ENCODE peak calls at places on chromosomes 2 and 18, in four cellular contexts. N is dorsolateral prefrontal cortex, G is ovary, T is tibial nerve. A is an unnamed sample.

GRCh38 chr2:217988840-217989204 is 14.0 kb downstream of the TNS1 start:
- DNase-seq in N (no peak), G (no peak), T (no peak), A (no peak)

GRCh38 chr18:36158261-36158867 is 28.7 kb downstream of the ELP2 start:
- DNase-seq in N (no peak), G (no peak), T (no peak), A (no peak)

GRCh38 chr2:46227674-46228289 is 69.4 kb upstream of the EPAS1 start:
- DNase-seq in N (no peak), G (no peak), T (no peak), A (no peak)

GRCh38 chr2:81984969-81985637 is 1680.6 kb upstream of the LRRTM1 start:
- DNase-seq in N (no peak), G (no peak), T (no peak), A (no peak)

GRCh38 chr2:134897932-134898331 is 20.7 kb upstream of the CCNT2 start:
- DNase-seq in N (no peak), G (no peak), T (no peak), A (no peak)

GRCh38 chr2:222399038-222399783 is 25.1 kb upstream of the SGPP2 start:
- DNase-seq in N (peak), G (no peak), T (no peak), A (peak)

GRCh38 chr18:22567794-22568193 is 150.1 kb upstream of the CTAGE1 start:
- DNase-seq in N (no peak), G (no peak), T (no peak), A (no peak)

GRCh38 chr2:241813080-241813805 is 4.2 kb downstream of the NEU4 start:
- DNase-seq in N (no peak), G (peak), T (peak), A (no peak)

GRCh38 chr2:191907091-191907490 is 60.2 kb upstream of the CAVIN2 start:
- DNase-seq in N (no peak), G (no peak), T (no peak), A (no peak)

GRCh38 chr2:120867290-120868231 is 131.9 kb downstream of the GLI2 start:
- DNase-seq in N (peak), G (peak), T (peak), A (no peak)

GRCh38 chr2:211035548-211036185 is 479.3 kb downstream of the CPS1 start:
- DNase-seq in N (no peak), G (no peak), T (no peak), A (no peak)

GRCh38 chr18:1542230-1542774 is 637.6 kb downstream of the ADCYAP1 start:
- DNase-seq in N (no peak), G (no peak), T (no peak), A (no peak)

GRCh38 chr18:47737198-47737830 is 193.1 kb downstream of the SMAD2 start:
- DNase-seq in N (no peak), G (no peak), T (no peak), A (no peak)

GRCh38 chr2:229920011-229920781 is 1.6 kb downstream of the TRIP12 start:
- DNase-seq in N (no peak), G (peak), T (no peak), A (no peak)

GRCh38 chr2:120219766-120220165 is 3.4 kb downstream of the TMEM185B start:
- DNase-seq in N (no peak), G (no peak), T (no peak), A (no peak)

GRCh38 chr2:86788172-86788571 is 2.5 kb downstream of the CD8A start:
- DNase-seq in N (peak), G (no peak), T (no peak), A (no peak)

GRCh38 chr2:86794866-86795265 is 4.2 kb upstream of the CD8A start:
- DNase-seq in N (no peak), G (no peak), T (no peak), A (no peak)

GRCh38 chr2:46296216-46296839 is 879 bp upstream of the EPAS1 start:
- DNase-seq in N (peak), G (peak), T (peak), A (peak)

GRCh38 chr18:9025104-9025838 is 77.2 kb upstream of the NDUFV2 start:
- DNase-seq in N (no peak), G (no peak), T (no peak), A (no peak)

GRCh38 chr2:42848270-42848669 is 55.9 kb upstream of the HAAO start:
- DNase-seq in N (no peak), G (peak), T (no peak), A (no peak)

GRCh38 chr2:71457123-71457958 is 4.0 kb downstream of the DYSF start:
- DNase-seq in N (no peak), G (no peak), T (no peak), A (no peak)

GRCh38 chr2:142872900-142873724 is 4.4 kb upstream of the KYNU start:
- DNase-seq in N (no peak), G (no peak), T (no peak), A (no peak)

GRCh38 chr2:77778917-77779316 is 256.7 kb upstream of the LRRTM4 start:
- DNase-seq in N (no peak), G (no peak), T (no peak), A (no peak)

GRCh38 chr18:9619545-9619944 is 5.2 kb upstream of the PPP4R1 start:
- DNase-seq in N (no peak), G (no peak), T (no peak), A (no peak)

GRCh38 chr18:48954837-48955527 is 4.2 kb upstream of the SMAD7 start:
- DNase-seq in N (no peak), G (no peak), T (no peak), A (no peak)

GRCh38 chr18:564708-565561 is 15.2 kb upstream of the CETN1 start:
- DNase-seq in N (no peak), G (no peak), T (no peak), A (no peak)

GRCh38 chr18:54316071-54316820 is 41.4 kb downstream of the STARD6 start:
- DNase-seq in N (no peak), G (no peak), T (no peak), A (no peak)

GRCh38 chr2:195575879-195576391 is 81.1 kb upstream of the SLC39A10 start:
- DNase-seq in N (no peak), G (no peak), T (no peak), A (no peak)

GRCh38 chr2:235675678-235676535 is 182.1 kb downstream of the AGAP1 start:
- DNase-seq in N (no peak), G (no peak), T (no peak), A (no peak)

GRCh38 chr18:24862225-24862893 is 401.9 kb downstream of the HRH4 start:
- DNase-seq in N (no peak), G (no peak), T (no peak), A (no peak)

GRCh38 chr2:207330912-207331311 is 165.2 kb upstream of the KLF7 start:
- DNase-seq in N (no peak), G (no peak), T (no peak), A (no peak)

GRCh38 chr2:2134037-2134436 is 197.0 kb downstream of the MYT1L start:
- DNase-seq in N (no peak), G (no peak), T (no peak), A (no peak)

GRCh38 chr2:28471214-28471613 is 24.6 kb upstream of the PLB1 start:
- DNase-seq in N (no peak), G (no peak), T (no peak), A (no peak)

GRCh38 chr2:224948859-224949258 is 93.4 kb downstream of the DOCK10 start:
- DNase-seq in N (no peak), G (no peak), T (no peak), A (no peak)

GRCh38 chr2:46268196-46268595 is 29.0 kb upstream of the EPAS1 start:
- DNase-seq in N (no peak), G (no peak), T (no peak), A (no peak)

GRCh38 chr18:25805323-25805722 is 285.1 kb downstream of the SS18 start:
- DNase-seq in N (no peak), G (no peak), T (no peak), A (no peak)

DNA sequence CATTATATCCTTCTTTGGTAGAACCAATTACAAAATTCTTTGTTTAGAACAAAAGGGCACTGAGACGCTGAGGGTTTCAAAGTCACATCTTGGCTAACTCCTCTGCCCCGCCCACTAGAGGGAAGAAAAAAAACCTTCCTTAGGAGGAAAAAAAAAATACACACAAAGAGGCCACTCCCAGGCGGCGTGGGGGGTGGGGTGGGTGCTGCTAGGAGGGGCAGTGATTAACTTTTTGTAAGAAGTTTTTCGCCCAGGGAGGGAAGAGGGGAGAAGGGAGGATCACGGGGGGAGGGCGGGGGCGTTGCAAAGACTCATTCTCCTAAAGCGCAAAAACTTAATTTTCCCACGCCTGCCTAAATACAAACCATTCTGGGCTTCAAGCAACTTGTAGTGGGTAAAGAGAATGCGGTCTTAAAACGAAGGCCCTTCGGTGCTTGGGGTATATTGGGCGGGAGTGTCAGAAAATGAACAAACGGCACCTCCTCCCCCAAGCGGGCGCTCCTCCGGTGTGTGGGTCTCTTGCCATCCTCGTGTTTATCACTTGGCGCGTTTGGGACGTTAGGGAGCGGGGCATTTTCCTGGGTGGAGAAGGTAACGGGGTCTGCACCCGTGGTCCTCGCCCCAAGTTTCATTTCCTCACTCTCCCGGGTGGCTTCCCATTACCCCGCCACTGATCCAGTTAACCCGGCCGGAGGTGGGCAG is 1.7 kb downstream of the CXCR4 start:
- DNase-seq in N (no peak), G (no peak), T (no peak), A (no peak)
- TF ChIP-seq CTCF in N (no peak), G (no peak), T (no peak), A (no peak)

DNA sequence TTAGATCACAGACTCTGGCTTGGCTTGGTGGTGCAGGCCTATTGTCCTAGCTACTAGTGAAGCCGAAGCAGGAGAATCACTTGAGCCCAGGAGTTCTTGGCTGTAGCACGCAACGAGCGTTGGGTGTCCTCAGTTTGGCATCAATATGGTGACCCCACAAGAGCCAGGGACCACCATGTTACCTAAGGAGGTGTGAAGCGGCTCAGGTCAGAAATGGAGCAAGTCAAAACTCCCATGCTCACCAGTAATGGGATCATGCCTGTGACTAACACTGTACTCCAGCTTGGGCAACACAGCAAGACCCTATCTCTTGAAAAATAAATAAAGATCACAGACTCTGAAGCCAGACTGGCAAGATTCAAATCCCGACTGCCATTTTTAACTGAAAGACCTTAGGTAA is 1.7 kb upstream of the NOL10 start:
- DNase-seq in N (no peak), G (no peak), T (no peak), A (no peak)
- TF ChIP-seq CTCF in N (no peak), G (no peak), T (no peak), A (no peak)

DNA sequence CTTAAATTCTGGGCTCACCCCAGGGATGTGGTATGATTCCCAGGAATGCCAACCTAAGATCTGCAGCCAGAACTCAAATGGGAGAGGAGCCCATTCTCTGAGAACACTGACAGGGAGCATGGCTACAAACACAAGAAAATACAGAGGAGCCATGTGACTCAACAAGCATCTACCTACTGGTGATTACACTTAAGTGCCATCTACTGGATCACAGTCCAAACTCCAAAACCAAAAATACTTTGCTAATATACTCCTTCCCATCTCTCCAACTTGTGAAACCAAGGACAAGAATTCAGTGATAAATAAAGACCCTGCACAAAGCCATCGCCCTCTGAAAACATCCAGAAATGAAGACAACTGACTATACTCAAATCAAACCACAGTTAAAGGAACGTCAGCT is 116.9 kb downstream of the NR4A2 start:
- DNase-seq in N (no peak), G (no peak), T (no peak), A (no peak)
- TF ChIP-seq CTCF in N (no peak), G (no peak), T (no peak), A (no peak)

GRCh38 chr2:219726916-219727315 is 99.5 kb downstream of the SLC4A3 start:
- DNase-seq in N (no peak), G (no peak), T (no peak), A (no peak)
- TF ChIP-seq CTCF in N (no peak), G (no peak), T (no peak), A (no peak)

DNA sequence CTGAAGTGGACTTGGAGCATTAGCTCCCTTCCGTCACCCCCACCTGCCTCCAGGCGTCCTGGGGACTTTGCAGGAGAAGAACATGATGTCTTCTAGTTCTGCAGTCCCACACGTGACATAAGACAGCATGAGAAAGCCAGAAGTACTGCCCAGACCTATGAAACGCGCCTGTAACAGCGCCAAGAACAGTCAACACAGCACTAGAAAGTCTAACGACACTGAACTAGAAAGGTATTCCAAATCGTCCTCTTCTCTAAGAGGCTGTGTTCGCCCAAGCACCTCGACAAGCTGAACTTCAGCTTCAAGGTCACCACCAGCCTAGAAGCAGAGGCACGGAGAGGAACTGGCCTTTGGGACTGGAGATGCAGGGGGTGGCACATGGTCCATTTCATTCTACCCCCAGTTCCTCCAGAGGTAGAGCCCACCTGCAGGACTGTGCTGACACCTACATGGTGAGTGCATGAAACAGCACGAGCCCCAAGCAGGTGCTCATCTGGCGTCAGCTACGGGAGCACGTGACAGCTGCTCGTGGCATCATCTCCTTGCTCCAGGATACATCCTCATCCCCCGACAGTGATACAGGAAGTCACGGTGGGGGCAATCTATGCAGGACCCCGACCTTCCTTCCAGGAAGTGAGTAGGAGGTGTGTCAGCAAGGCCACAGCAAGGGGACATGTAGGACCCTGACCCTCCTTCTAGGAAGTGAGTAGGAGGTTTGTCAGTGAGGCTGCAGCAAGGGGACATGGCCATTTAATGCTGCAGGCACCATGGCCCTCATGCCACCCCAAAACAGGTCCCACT is 3.7 kb downstream of the HDAC4 start:
- DNase-seq in N (no peak), G (no peak), T (no peak), A (no peak)
- TF ChIP-seq CTCF in N (no peak), G (no peak), T (no peak), A (no peak)

DNA sequence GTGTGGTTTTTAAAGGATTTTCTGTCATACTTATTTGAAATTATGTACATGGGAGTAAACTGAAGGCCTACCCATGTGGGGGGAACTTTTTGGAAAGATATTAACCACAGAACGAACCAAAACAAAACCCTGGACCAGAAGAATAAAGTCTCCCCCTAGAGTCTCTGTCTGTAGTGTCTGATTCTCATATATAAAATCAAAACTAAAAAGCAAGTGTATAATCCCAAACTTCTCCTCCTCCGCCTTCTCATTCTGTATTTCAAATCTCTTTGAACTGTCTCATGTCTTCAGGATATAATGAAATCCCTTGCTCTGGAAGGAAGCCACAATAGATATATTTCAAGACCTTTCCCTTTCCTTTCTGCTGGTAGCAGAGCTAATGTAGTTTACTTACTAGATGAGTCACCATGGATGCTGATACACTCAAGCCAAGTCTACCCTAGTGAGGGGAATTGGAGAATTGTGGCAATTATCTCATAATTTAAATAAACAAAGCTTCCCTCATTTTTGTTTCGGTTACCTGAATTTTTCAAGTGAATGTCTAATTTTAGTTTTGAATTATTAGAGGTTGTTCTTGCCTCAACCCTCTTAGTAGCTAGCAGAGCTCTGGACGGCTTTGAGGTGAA is 33.5 kb upstream of the CCDC93 start:
- DNase-seq in N (no peak), G (no peak), T (no peak), A (no peak)
- TF ChIP-seq CTCF in N (no peak), G (no peak), T (no peak), A (no peak)

A was measured in D721Med.